ENCODE peak calls at places on chromosomes 7 and 10, in six cellular contexts. O is dorsolateral prefrontal cortex, X is fibroblast of lung, Y is hepatocyte, Q is lower lobe of right lung, T is BJ. C is an unnamed sample.
A peak's percentile ranks its signal among the peaks of the same experiment; 100 is the strongest.

GRCh38 chr10:127117125-127117524 is 79.3 kb downstream of the INSYN2A start:
- DNase-seq in Y (peak; percentile 66), Q (no peak), T (peak; percentile 3), X (peak; percentile 64), O (no peak), C (peak; percentile 64)

GRCh38 chr7:50856821-50857220 is 74.1 kb upstream of the GRB10 start:
- DNase-seq in Y (no peak), X (no peak), T (no peak), Q (no peak), O (no peak), C (no peak)

GRCh38 chr10:79070611-79071534 is 2.1 kb downstream of the ZMIZ1 start:
- DNase-seq in X (peak; percentile 94), T (no peak), Q (peak; percentile 95), O (peak; percentile 81), Y (peak; percentile 92), C (peak; percentile 45)

GRCh38 chr10:76080991-76081390 is 649.6 kb downstream of the LRMDA start:
- DNase-seq in Q (no peak), Y (no peak), T (no peak), O (no peak), X (peak; percentile 20), C (peak; percentile 29)

GRCh38 chr7:105647591-105647990 is 66.3 kb upstream of the EFCAB10 start:
- DNase-seq in T (no peak), O (no peak), Q (no peak), X (no peak), Y (no peak), C (no peak)

GRCh38 chr10:80122110-80122710 is 10.3 kb upstream of the PLAC9 start:
- DNase-seq in Q (no peak), X (no peak), Y (no peak), O (no peak), T (no peak), C (no peak)

GRCh38 chr10:16505168-16505567 is 16.5 kb downstream of the C1QL3 start:
- DNase-seq in X (no peak), T (no peak), Y (no peak), Q (no peak), O (no peak), C (peak; percentile 29)

GRCh38 chr7:47606176-47606575 is 24.3 kb upstream of the TNS3 start:
- DNase-seq in T (no peak), O (no peak), Y (no peak), X (no peak), Q (no peak), C (no peak)

GRCh38 chr7:106657085-106657991 is 3.6 kb downstream of the CCDC71L start:
- DNase-seq in Q (no peak), X (peak; percentile 41), O (no peak), Y (no peak), T (no peak), C (no peak)

GRCh38 chr7:117169907-117170306 is 153.0 kb downstream of the WNT2 start:
- DNase-seq in Y (no peak), O (no peak), Q (no peak), X (no peak), T (no peak), C (no peak)

GRCh38 chr10:62025901-62026879 is 124.7 kb downstream of the ARID5B start:
- DNase-seq in Y (no peak), X (no peak), O (no peak), T (no peak), Q (no peak), C (no peak)

GRCh38 chr7:57868771-57869483 is 418.9 kb downstream of the ZNF716 start:
- DNase-seq in T (no peak), Q (no peak), O (no peak), X (no peak), Y (peak; percentile 3), C (no peak)

GRCh38 chr7:131284702-131285419 is 42.8 kb upstream of the MKLN1 start:
- DNase-seq in O (peak; percentile 42), T (no peak), Q (peak; percentile 59), Y (peak; percentile 17), X (no peak), C (no peak)

GRCh38 chr10:102281103-102281502 is 35.8 kb downstream of the GBF1 start:
- DNase-seq in T (no peak), Y (no peak), O (no peak), X (peak; percentile 34), Q (no peak), C (no peak)

GRCh38 chr10:69994262-69994661 is 58.4 kb upstream of the MACROH2A2 start:
- DNase-seq in X (peak; percentile 64), Y (peak; percentile 28), Q (no peak), O (no peak), T (no peak), C (peak; percentile 55)

GRCh38 chr7:1359681-1360485 is 99.4 kb downstream of the MICALL2 start:
- DNase-seq in Q (peak; percentile 44), O (no peak), X (no peak), Y (no peak), T (no peak), C (no peak)

GRCh38 chr10:71064413-71065118 is 147.8 kb upstream of the UNC5B start:
- DNase-seq in O (no peak), Y (no peak), T (no peak), X (no peak), Q (no peak), C (no peak)

GRCh38 chr10:113709221-113709838 is 29.6 kb downstream of the CASP7 start:
- DNase-seq in O (no peak), T (peak; percentile 27), Y (peak; percentile 27), X (peak; percentile 74), Q (no peak), C (peak; percentile 82)

GRCh38 chr10:113268186-113268585 is 284.7 kb upstream of the HABP2 start:
- DNase-seq in T (peak; percentile 13), Q (no peak), Y (no peak), X (no peak), O (no peak), C (no peak)

GRCh38 chr10:19347592-19347991 is 299.0 kb downstream of the MALRD1 start:
- DNase-seq in O (no peak), T (no peak), Y (peak; percentile 12), Q (no peak), X (peak; percentile 4), C (no peak)

GRCh38 chr7:155646669-155647068 is 2.2 kb downstream of the RBM33 start:
- DNase-seq in T (no peak), O (no peak), Q (no peak), Y (no peak), X (no peak), C (no peak)

GRCh38 chr7:155645652-155646051 is 1.2 kb downstream of the RBM33 start:
- DNase-seq in O (no peak), Q (no peak), T (no peak), X (no peak), Y (no peak), C (no peak)

GRCh38 chr7:155647734-155648133 is 3.3 kb downstream of the RBM33 start:
- DNase-seq in Y (no peak), Q (no peak), X (no peak), T (no peak), O (no peak), C (no peak)

GRCh38 chr7:155648752-155649339 is 4.4 kb downstream of the RBM33 start:
- DNase-seq in Y (no peak), Q (no peak), X (no peak), O (no peak), T (no peak), C (no peak)

GRCh38 chr7:155647302-155647701 is 2.8 kb downstream of the RBM33 start:
- DNase-seq in O (no peak), T (no peak), Y (no peak), Q (no peak), X (no peak), C (no peak)
- H3K4me3 ChIP-seq in O (no peak overlapping the region), T (no peak overlapping the region), Y (no peak overlapping the region), Q (no peak overlapping the region), X (no peak overlapping the region), C (no peak overlapping the region)

DNA sequence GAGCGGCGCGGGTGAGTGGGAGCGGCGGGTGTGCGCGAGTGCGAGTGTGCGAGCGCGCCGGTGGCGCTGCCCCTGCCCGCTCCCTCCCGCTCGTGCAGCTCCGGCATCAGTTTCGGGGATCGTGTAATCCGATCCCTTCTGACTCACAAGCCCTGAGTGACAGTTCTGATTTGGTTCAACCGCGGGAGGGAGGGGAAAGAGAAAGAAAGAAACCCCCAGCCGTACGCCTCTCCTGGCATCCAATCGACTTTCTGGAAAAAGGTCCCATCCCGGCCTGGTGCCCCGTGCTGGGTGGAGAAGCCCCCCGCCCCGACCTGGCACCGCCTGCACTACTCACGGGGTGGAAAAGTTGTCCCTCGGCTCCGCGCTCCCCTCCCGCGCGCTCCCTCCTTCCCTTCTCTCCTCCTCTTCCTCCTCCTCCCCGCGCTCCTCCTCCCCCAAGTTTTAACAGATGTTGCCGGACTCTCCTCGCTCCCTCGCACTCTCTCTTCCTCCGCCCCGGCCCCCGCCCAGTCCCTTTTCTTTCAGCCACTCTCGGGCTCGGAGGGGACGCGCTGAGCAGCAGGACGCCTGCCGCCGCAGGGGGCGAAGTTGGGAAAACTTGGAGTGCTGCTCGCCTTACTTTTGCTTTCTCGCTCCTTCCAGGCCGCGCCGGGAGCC is at the start of gene GLI3:
- DNase-seq in O (peak; percentile 48), X (peak; percentile 96), Y (peak; percentile 89), Q (peak; percentile 74), T (peak; percentile 55), C (peak; percentile 87)
- TF ChIP-seq CTCF in O (no peak), X (no peak), Y (peak; percentile 32), Q (peak; percentile 20), T (peak; percentile 47), C (peak; percentile 57)

GRCh38 chr10:77392236-77392721 is 245.3 kb downstream of the KCNMA1 start:
- DNase-seq in T (no peak), O (no peak), X (peak; percentile 59), Q (no peak), Y (no peak), C (peak; percentile 47)

GRCh38 chr10:77393411-77393810 is 244.2 kb downstream of the KCNMA1 start:
- DNase-seq in T (no peak), X (no peak), Q (no peak), Y (no peak), O (no peak), C (no peak)

GRCh38 chr10:77390481-77390891 is 247.1 kb downstream of the KCNMA1 start:
- DNase-seq in Q (no peak), O (no peak), T (no peak), X (no peak), Y (no peak), C (no peak)

GRCh38 chr10:77392851-77393250 is 244.8 kb downstream of the KCNMA1 start:
- DNase-seq in X (peak; percentile 91), T (peak; percentile 88), O (no peak), Q (peak; percentile 53), Y (no peak), C (peak; percentile 93)

DNA sequence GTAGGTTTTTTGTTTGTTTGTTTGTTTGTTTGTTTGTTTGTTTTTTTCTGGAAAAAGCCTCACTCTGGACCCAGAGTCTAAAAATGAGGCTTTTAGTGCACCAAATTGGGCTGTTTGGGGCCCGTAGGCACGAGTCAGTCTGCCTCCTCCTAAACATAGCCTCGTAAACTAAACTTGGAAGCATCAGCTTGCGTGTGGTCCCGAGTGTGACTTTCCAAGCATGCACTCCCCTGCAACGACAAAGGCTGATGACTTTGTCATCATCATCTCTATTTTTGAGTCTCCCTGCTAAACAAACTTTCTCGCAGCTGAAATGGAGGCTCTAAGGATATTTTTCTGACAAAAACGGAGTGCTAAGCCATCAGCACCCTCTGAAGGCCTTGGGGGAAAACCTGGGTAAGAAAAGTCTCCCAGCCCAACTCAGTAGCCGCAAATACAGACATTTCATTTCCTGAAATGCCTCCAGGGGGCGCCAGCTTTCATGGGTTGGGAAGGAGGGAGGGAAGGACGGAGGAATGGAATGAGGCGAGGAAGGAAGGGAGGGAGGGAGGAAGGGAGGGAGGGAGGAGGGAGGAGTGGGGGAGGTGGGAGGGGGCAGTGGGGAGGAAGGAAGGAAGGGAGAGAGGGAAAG is 245.9 kb downstream of the KCNMA1 start:
- DNase-seq in Y (peak; percentile 91), X (peak; percentile 90), O (peak; percentile 78), Q (peak; percentile 67), T (peak; percentile 51), C (peak; percentile 84)
- H3K4me3 ChIP-seq in Y (no peak overlapping the region), X (no peak overlapping the region), O (no peak overlapping the region), Q (no peak overlapping the region), T (no peak overlapping the region), C (no peak overlapping the region)

GRCh38 chr7:134553976-134554375 is 5.1 kb downstream of the AKR1B15 start:
- DNase-seq in X (no peak), Y (peak; percentile 18), T (no peak), Q (no peak), O (no peak), C (no peak)
- TF ChIP-seq CTCF in X (peak; percentile 5), Y (peak; percentile 28), T (peak; percentile 32), Q (no peak), O (no peak), C (peak; percentile 49)

C was measured in brain microvascular endothelial cell.